ENCODE peak calls at places on chromosome 7, in four cellular contexts. One of them, this sample, is unnamed.

GRCh38 chr7:103068429-103069403 is 5.9 kb downstream of the FBXL13 start:
- DNase-seq in ascending aorta: no peak
- DNase-seq in NCI-H446 treated with DMSO at 0.1 percent for 48 hours: no peak
- DNase-seq in non-pigmented ciliary epithelial cell: no peak
- DNase-seq in this sample: no peak

GRCh38 chr7:98284335-98285036 is 3.0 kb downstream of the BRI3 start:
- DNase-seq in non-pigmented ciliary epithelial cell: no peak
- DNase-seq in NCI-H446 treated with DMSO at 0.1 percent for 48 hours: no peak
- DNase-seq in ascending aorta: peak; percentile 93
- DNase-seq in this sample: no peak

GRCh38 chr7:146736446-146737190 is 620.0 kb downstream of the CNTNAP2 start:
- DNase-seq in ascending aorta: no peak
- DNase-seq in NCI-H446 treated with DMSO at 0.1 percent for 48 hours: no peak
- DNase-seq in non-pigmented ciliary epithelial cell: peak; percentile 11
- DNase-seq in this sample: no peak

GRCh38 chr7:98252655-98253054 is 623 bp upstream of the TECPR1 start:
- DNase-seq in non-pigmented ciliary epithelial cell: no peak
- DNase-seq in ascending aorta: no peak
- DNase-seq in NCI-H446 treated with DMSO at 0.1 percent for 48 hours: no peak
- DNase-seq in this sample: no peak

GRCh38 chr7:73885975-73886798 is 25.2 kb downstream of the TMEM270 start:
- DNase-seq in NCI-H446 treated with DMSO at 0.1 percent for 48 hours: no peak
- DNase-seq in non-pigmented ciliary epithelial cell: no peak
- DNase-seq in ascending aorta: peak; percentile 87
- DNase-seq in this sample: no peak

GRCh38 chr7:87574630-87575029 is 26.1 kb downstream of the ABCB1 start:
- DNase-seq in non-pigmented ciliary epithelial cell: peak; percentile 60
- DNase-seq in NCI-H446 treated with DMSO at 0.1 percent for 48 hours: no peak
- DNase-seq in ascending aorta: no peak
- DNase-seq in this sample: peak; percentile 44

GRCh38 chr7:4190021-4190981 is 491.8 kb upstream of the FOXK1 start:
- DNase-seq in non-pigmented ciliary epithelial cell: no peak
- DNase-seq in NCI-H446 treated with DMSO at 0.1 percent for 48 hours: no peak
- DNase-seq in ascending aorta: no peak
- DNase-seq in this sample: no peak

GRCh38 chr7:24756989-24757798 is at the start of gene GSDME:
- DNase-seq in non-pigmented ciliary epithelial cell: no peak
- DNase-seq in ascending aorta: peak; percentile 80
- DNase-seq in NCI-H446 treated with DMSO at 0.1 percent for 48 hours: no peak
- DNase-seq in this sample: no peak

GRCh38 chr7:128381161-128381821 is 19.8 kb upstream of the PRRT4 start:
- DNase-seq in non-pigmented ciliary epithelial cell: no peak
- DNase-seq in ascending aorta: no peak
- DNase-seq in NCI-H446 treated with DMSO at 0.1 percent for 48 hours: no peak
- DNase-seq in this sample: no peak

GRCh38 chr7:931871-932650 is 22.4 kb downstream of the ADAP1 start:
- DNase-seq in non-pigmented ciliary epithelial cell: no peak
- DNase-seq in NCI-H446 treated with DMSO at 0.1 percent for 48 hours: no peak
- DNase-seq in ascending aorta: peak; percentile 56
- DNase-seq in this sample: no peak

GRCh38 chr7:95471076-95471475 is 14.7 kb upstream of the ASB4 start:
- DNase-seq in NCI-H446 treated with DMSO at 0.1 percent for 48 hours: no peak
- DNase-seq in ascending aorta: no peak
- DNase-seq in non-pigmented ciliary epithelial cell: no peak
- DNase-seq in this sample: no peak

GRCh38 chr7:21318190-21318915 is 109.5 kb upstream of the SP4 start:
- DNase-seq in NCI-H446 treated with DMSO at 0.1 percent for 48 hours: no peak
- DNase-seq in non-pigmented ciliary epithelial cell: no peak
- DNase-seq in ascending aorta: no peak
- DNase-seq in this sample: no peak

GRCh38 chr7:114414151-114415053 is at the start of gene FOXP2:
- DNase-seq in non-pigmented ciliary epithelial cell: no peak
- DNase-seq in ascending aorta: no peak
- DNase-seq in NCI-H446 treated with DMSO at 0.1 percent for 48 hours: peak; percentile 87
- DNase-seq in this sample: no peak

GRCh38 chr7:74417419-74417971 is 36.2 kb upstream of the GTF2IRD1 start:
- DNase-seq in non-pigmented ciliary epithelial cell: no peak
- DNase-seq in ascending aorta: peak; percentile 76
- DNase-seq in NCI-H446 treated with DMSO at 0.1 percent for 48 hours: no peak
- DNase-seq in this sample: no peak

GRCh38 chr7:122430710-122431109 is 126.2 kb upstream of the FEZF1 start:
- DNase-seq in non-pigmented ciliary epithelial cell: no peak
- DNase-seq in NCI-H446 treated with DMSO at 0.1 percent for 48 hours: no peak
- DNase-seq in ascending aorta: no peak
- DNase-seq in this sample: no peak

GRCh38 chr7:26930845-26931244 is 66.5 kb upstream of the SKAP2 start:
- DNase-seq in NCI-H446 treated with DMSO at 0.1 percent for 48 hours: no peak
- DNase-seq in non-pigmented ciliary epithelial cell: no peak
- DNase-seq in ascending aorta: no peak
- DNase-seq in this sample: no peak

GRCh38 chr7:5528815-5529442 is 105.3 kb upstream of the TNRC18 start:
- DNase-seq in non-pigmented ciliary epithelial cell: no peak
- DNase-seq in NCI-H446 treated with DMSO at 0.1 percent for 48 hours: no peak
- DNase-seq in ascending aorta: no peak
- DNase-seq in this sample: no peak